ENCODE peak calls at places on chromosomes 16 and 17, in eight cellular contexts. C is GM12878; H is ascending aorta; R is body of pancreas; U is CD8-positive, alpha-beta T cell; E is CD4-positive, alpha-beta memory T cell; Y is mammary epithelial cell; M is heart right ventricle. G is an unnamed sample. For H3K4me1, the result is how much of the 10 kb centered on the place peaks cover.

GRCh38 chr16:10812352-10813122 is 6.1 kb downstream of the TVP23A start:
- DNase-seq in C (peak), H (no peak), R (no peak), U (no peak), E (no peak), Y (no peak), M (no peak), G (no peak)

GRCh38 chr16:62404857-62405611 is 368.8 kb upstream of the CDH8 start:
- DNase-seq in C (no peak), H (no peak), R (no peak), U (no peak), E (no peak), Y (no peak), M (no peak), G (no peak)

GRCh38 chr16:54970016-54970415 is 39.4 kb downstream of the IRX5 start:
- DNase-seq in C (no peak), H (no peak), R (no peak), U (no peak), E (no peak), Y (no peak), M (no peak), G (no peak)

GRCh38 chr17:56432443-56432842 is 161.1 kb upstream of the NOG start:
- DNase-seq in C (no peak), H (no peak), R (no peak), U (no peak), E (no peak), Y (no peak), M (no peak), G (no peak)

GRCh38 chr16:54511181-54511731 is 224.7 kb upstream of the IRX3 start:
- DNase-seq in C (no peak), H (no peak), R (no peak), U (no peak), E (no peak), Y (no peak), M (no peak), G (no peak)

GRCh38 chr16:8925455-8925854 is 38.3 kb downstream of the USP7 start:
- DNase-seq in C (no peak), H (no peak), R (no peak), U (no peak), E (no peak), Y (no peak), M (no peak), G (no peak)

GRCh38 chr17:806346-807145 is 24.4 kb downstream of the MRM3 start:
- DNase-seq in C (no peak), H (no peak), R (no peak), U (no peak), E (no peak), Y (no peak), M (no peak), G (no peak)

GRCh38 chr17:70169707-70170597 is 620 bp downstream of the KCNJ2 start:
- DNase-seq in C (no peak), H (no peak), R (no peak), U (no peak), E (no peak), Y (no peak), M (no peak), G (no peak)

GRCh38 chr17:40373324-40373723 is 8.8 kb upstream of the GJD3 start:
- DNase-seq in C (no peak), H (no peak), R (no peak), U (no peak), E (no peak), Y (peak), M (no peak), G (no peak)

GRCh38 chr17:48001187-48001586 is 30.3 kb downstream of the CDK5RAP3 start:
- DNase-seq in C (no peak), H (no peak), R (no peak), U (no peak), E (no peak), Y (no peak), M (no peak), G (no peak)

GRCh38 chr17:40646791-40647548 is 648 bp downstream of the SMARCE1 start:
- DNase-seq in C (no peak), H (no peak), R (no peak), U (peak), E (no peak), Y (peak), M (no peak), G (peak)

GRCh38 chr17:8532021-8532420 is 96.3 kb downstream of the NDEL1 start:
- DNase-seq in C (no peak), H (no peak), R (peak), U (no peak), E (no peak), Y (no peak), M (peak), G (no peak)

GRCh38 chr16:76854234-76854633 is 336.8 kb upstream of the MON1B start:
- DNase-seq in C (no peak), H (no peak), R (peak), U (no peak), E (no peak), Y (no peak), M (no peak), G (no peak)

GRCh38 chr17:67922503-67922902 is 73.8 kb downstream of the C17orf58 start:
- DNase-seq in C (no peak), H (no peak), R (no peak), U (no peak), E (no peak), Y (no peak), M (no peak), G (no peak)

GRCh38 chr17:49565948-49566491 is 9.7 kb upstream of the NXPH3 start:
- DNase-seq in C (no peak), H (peak), R (peak), U (no peak), E (no peak), Y (peak), M (peak), G (peak)

GRCh38 chr17:67027031-67027628 is 17.2 kb upstream of the CACNG1 start:
- DNase-seq in C (no peak), H (no peak), R (no peak), U (no peak), E (no peak), Y (no peak), M (peak), G (no peak)

GRCh38 chr17:59365383-59365981 is 34.0 kb downstream of the YPEL2 start:
- DNase-seq in C (no peak), H (no peak), R (no peak), U (peak), E (peak), Y (no peak), M (no peak), G (no peak)

GRCh38 chr17:75693500-75694481 is 26.7 kb downstream of the SAP30BP start:
- DNase-seq in C (no peak), H (peak), R (peak), U (no peak), E (no peak), Y (peak), M (peak), G (peak)

GRCh38 chr17:64008346-64008745 is 10.2 kb downstream of the PRR29 start:
- DNase-seq in C (no peak), H (no peak), R (no peak), U (no peak), E (no peak), Y (no peak), M (no peak), G (peak)

GRCh38 chr17:49821916-49822315 is 26.0 kb downstream of the TAC4 start:
- DNase-seq in C (no peak), H (no peak), R (peak), U (no peak), E (no peak), Y (peak), M (no peak), G (no peak)

GRCh38 chr17:1511756-1512321 is 4.6 kb downstream of the INPP5K start:
- DNase-seq in C (no peak), H (peak), R (no peak), U (no peak), E (no peak), Y (peak), M (peak), G (peak)

GRCh38 chr16:80804451-80805383 is at the start of gene CDYL2:
- DNase-seq in C (no peak), H (no peak), R (peak), U (peak), E (peak), Y (no peak), M (no peak), G (peak)

GRCh38 chr16:86966781-86967180 is 350.4 kb downstream of the C16orf95 start:
- DNase-seq in C (no peak), H (no peak), R (no peak), U (no peak), E (no peak), Y (no peak), M (no peak), G (no peak)

GRCh38 chr17:51200295-51200694 is 34.1 kb downstream of the NME2 start:
- DNase-seq in C (no peak), H (no peak), R (no peak), U (no peak), E (peak), Y (no peak), M (no peak), G (no peak)

GRCh38 chr16:6573577-6573976 is 759.1 kb upstream of the RBFOX1 start:
- DNase-seq in C (no peak), H (no peak), R (peak), U (no peak), E (no peak), Y (no peak), M (no peak), G (peak)

GRCh38 chr16:76768948-76769347 is 422.0 kb upstream of the MON1B start:
- DNase-seq in C (no peak), H (no peak), R (no peak), U (no peak), E (no peak), Y (no peak), M (no peak), G (no peak)

GRCh38 chr17:42581744-42582270 is 4.3 kb upstream of the PSMC3IP start:
- DNase-seq in C (no peak), H (no peak), R (no peak), U (no peak), E (no peak), Y (no peak), M (no peak), G (no peak)

GRCh38 chr16:10577305-10578202 is 2.8 kb downstream of the EMP2 start:
- DNase-seq in C (no peak), H (no peak), R (peak), U (no peak), E (no peak), Y (no peak), M (peak), G (no peak)

GRCh38 chr16:48384305-48384981 is 770 bp downstream of the SIAH1 start:
- DNase-seq in C (no peak), H (peak), R (peak), U (no peak), E (no peak), Y (peak), M (peak), G (peak)

GRCh38 chr16:23293016-23293415 is 9.1 kb upstream of the SCNN1B start:
- DNase-seq in C (peak), H (no peak), R (no peak), U (no peak), E (no peak), Y (no peak), M (no peak), G (no peak)

GRCh38 chr16:79601092-79601977 is 798 bp upstream of the MAF start:
- DNase-seq in C (no peak), H (peak), R (peak), U (peak), E (no peak), Y (no peak), M (peak), G (peak)

GRCh38 chr16:79601978-79602609 is 1.6 kb upstream of the MAF start:
- DNase-seq in C (peak), H (peak), R (peak), U (peak), E (peak), Y (peak), M (peak), G (peak)

GRCh38 chr16:79599256-79599836 is 1.2 kb downstream of the MAF start:
- DNase-seq in C (no peak), H (peak), R (peak), U (peak), E (peak), Y (peak), M (peak), G (peak)

GRCh38 chr16:79599837-79600635 is 501 bp downstream of the MAF start:
- DNase-seq in C (no peak), H (peak), R (peak), U (no peak), E (no peak), Y (peak), M (peak), G (peak)

DNA sequence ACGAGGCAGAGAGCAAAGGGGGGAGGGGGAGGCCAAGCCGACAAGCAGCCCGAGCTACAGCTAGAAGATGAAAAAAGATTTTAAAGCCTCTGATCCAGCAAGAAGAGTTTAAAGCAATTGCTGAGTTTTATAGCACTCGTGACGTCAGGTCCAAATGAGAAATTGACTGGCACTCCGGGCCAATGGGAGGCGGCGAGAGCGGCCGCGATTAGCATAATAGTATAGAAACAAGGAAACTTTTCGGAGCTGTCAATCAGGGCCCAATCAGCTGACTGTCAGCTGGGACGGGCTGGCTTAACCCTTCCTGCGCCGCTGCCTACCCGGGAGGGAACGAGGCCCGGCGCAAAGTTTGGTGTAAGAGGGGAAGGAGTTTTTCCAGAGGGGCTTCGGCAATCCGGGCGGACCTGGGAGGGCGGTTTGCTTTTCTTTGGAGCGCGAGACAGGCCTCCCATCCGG is at the start of gene MAF:
- DNase-seq in C (no peak), H (peak), R (peak), U (peak), E (peak), Y (peak), M (peak), G (peak)
- H3K4me3 ChIP-seq in C (no peak), H (peak), R (peak), U (peak), E (peak), Y (peak), M (peak), G (peak)

GRCh38 chr16:1938910-1939309 is 4.1 kb downstream of the MSRB1 start:
- DNase-seq in C (no peak), H (no peak), R (no peak), U (no peak), E (no peak), Y (no peak), M (no peak), G (no peak)
- H3K4me1 ChIP-seq in C (under half), H (under half), R (half or more), U (under half), E (under half), Y (under half), M (under half), G (under half)

GRCh38 chr17:80308672-80309517 is 48.2 kb downstream of the RNF213 start:
- DNase-seq in C (no peak), H (no peak), R (no peak), U (no peak), E (no peak), Y (no peak), M (no peak), G (peak)
- H3K27ac ChIP-seq in C (no peak), H (no peak), R (no peak), U (no peak), E (no peak), Y (no peak), M (no peak), G (no peak)

GRCh38 chr17:78123258-78123929 is 5.2 kb downstream of the TMC6 start:
- DNase-seq in C (no peak), H (no peak), R (no peak), U (no peak), E (no peak), Y (no peak), M (no peak), G (no peak)

GRCh38 chr17:78124081-78124835 is 4.3 kb downstream of the TMC6 start:
- DNase-seq in C (no peak), H (no peak), R (no peak), U (peak), E (no peak), Y (no peak), M (no peak), G (no peak)

GRCh38 chr17:78125976-78126894 is 2.3 kb downstream of the TMC6 start:
- DNase-seq in C (no peak), H (no peak), R (no peak), U (no peak), E (no peak), Y (no peak), M (no peak), G (no peak)

GRCh38 chr17:78125138-78125913 is 3.2 kb downstream of the TMC6 start:
- DNase-seq in C (no peak), H (no peak), R (no peak), U (peak), E (peak), Y (no peak), M (no peak), G (no peak)

GRCh38 chr17:78124836-78125137 is 3.8 kb downstream of the TMC6 start:
- DNase-seq in C (no peak), H (no peak), R (no peak), U (no peak), E (no peak), Y (no peak), M (no peak), G (no peak)
- H3K4me3 ChIP-seq in C (peak), H (no peak), R (no peak), U (peak), E (no peak), Y (no peak), M (no peak), G (no peak)

GRCh38 chr16:89921131-89921698 is 1.9 kb upstream of the TUBB3 start:
- DNase-seq in C (no peak), H (no peak), R (no peak), U (no peak), E (no peak), Y (no peak), M (no peak), G (no peak)

GRCh38 chr16:89921699-89922476 is 1.3 kb upstream of the TUBB3 start:
- DNase-seq in C (no peak), H (peak), R (peak), U (no peak), E (no peak), Y (peak), M (peak), G (peak)

GRCh38 chr16:89922477-89922883 is 662 bp upstream of the TUBB3 start:
- DNase-seq in C (no peak), H (peak), R (peak), U (no peak), E (no peak), Y (peak), M (peak), G (peak)

GRCh38 chr16:89919535-89920406 is 1.1 kb downstream of the MC1R start:
- DNase-seq in C (no peak), H (no peak), R (no peak), U (no peak), E (no peak), Y (no peak), M (no peak), G (no peak)

DNA sequence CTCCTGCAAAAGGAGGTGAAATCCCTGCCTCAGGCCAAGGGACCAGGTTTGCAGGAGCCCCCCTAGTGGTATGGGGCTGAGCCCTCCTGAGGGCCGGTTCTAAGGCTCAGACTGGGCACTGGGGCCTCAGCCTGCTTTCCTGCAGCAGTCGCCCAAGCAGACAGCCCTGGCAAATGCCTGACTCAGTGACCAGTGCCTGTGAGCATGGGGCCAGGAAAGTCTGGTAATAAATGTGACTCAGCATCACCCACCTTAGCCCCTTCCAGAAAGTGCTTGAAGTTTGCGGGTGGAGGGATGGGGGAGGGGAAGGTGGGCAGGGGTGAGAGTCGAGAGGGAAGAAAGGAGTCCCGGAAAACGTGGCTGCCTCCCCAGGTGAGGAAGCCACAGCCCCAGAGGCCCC is 2.1 kb downstream of the MC1R start:
- DNase-seq in C (no peak), H (no peak), R (no peak), U (no peak), E (no peak), Y (no peak), M (no peak), G (no peak)
- H3K4me1 ChIP-seq in C (under half), H (under half), R (half or more), U (half or more), E (half or more), Y (half or more), M (under half), G (under half)

GRCh38 chr17:4187076-4187475 is 44.1 kb downstream of the CYB5D2 start:
- DNase-seq in C (no peak), H (no peak), R (no peak), U (no peak), E (no peak), Y (peak), M (no peak), G (no peak)
- H3K27ac ChIP-seq in C (no peak), H (no peak), R (no peak), U (no peak), E (no peak), Y (peak), M (no peak), G (no peak)

DNA sequence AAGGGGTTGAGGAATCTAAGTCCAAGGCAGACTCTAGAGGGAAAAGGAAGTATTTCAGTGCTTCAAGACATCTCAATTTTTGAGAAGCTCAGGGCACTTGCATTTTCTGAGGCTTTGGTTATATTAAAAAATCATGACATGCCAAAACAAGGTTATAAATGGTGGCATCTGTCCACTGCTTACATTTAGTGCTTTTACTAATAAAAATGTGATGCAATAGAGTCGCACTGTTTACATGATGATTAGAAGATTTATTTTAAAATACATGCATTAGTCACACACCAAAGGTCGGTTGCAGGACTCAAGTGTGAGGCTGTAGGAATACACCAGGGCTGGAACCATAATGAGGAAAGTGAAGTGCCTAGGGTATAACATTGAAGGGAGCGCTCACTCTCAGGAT is 379.6 kb downstream of the HS3ST4 start:
- DNase-seq in C (no peak), H (no peak), R (no peak), U (no peak), E (no peak), Y (no peak), M (no peak), G (no peak)
- H3K4me3 ChIP-seq in C (no peak), H (no peak), R (no peak), U (no peak), E (no peak), Y (no peak), M (no peak), G (no peak)

DNA sequence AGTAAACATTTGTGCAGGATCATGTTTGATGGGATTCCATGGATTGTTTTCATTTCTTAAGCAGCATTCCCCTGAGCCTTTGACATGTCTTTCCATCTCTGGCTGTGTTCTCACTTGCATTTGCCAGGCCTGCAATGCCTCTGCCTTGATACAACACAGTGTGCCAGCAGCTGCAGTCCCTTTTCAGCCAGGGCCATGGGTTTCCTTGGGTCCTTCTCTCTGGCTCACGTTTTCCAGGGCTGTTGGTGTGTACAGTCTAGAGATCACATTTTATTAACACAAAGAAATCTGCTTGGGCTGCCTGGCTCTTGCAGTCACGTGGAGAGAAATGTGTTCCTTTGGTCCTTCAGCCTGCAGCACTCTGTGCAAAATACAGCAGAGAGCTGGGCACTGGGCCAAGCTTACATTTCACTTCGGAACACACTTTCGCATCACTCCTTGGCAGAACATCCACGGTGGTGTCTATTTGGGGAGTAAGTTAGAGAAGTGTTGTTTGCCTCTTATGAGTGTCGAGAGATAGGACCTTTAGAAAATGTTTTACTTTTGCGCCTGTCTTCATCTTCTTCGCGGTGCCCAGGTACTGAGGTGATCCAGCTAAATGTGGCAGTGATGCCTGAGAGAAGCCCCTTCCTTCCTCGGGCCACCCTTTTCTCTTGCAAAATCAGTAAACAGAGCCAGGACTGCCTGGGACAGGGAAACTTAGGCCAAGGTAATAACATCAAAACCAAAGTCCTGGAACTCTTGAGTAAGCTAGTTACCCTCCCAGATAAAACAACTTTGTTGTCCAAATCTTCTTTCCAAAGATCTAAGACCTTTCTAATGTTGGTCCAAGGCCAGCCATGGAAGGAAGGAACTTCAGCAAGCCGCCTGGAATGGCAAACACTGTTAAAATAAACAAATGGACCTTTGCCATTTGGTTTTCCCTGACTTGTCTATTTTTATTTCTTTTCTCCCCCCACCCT is 20.9 kb downstream of the HLF start:
- DNase-seq in C (no peak), H (peak), R (peak), U (no peak), E (no peak), Y (no peak), M (peak), G (peak)
- H3K4me1 ChIP-seq in C (under half), H (under half), R (half or more), U (under half), E (under half), Y (under half), M (half or more), G (under half)